ENCODE peak calls at places on chromosomes 2 and 18, in ten cellular contexts. V is stomach, S is GM12878, N is HepG2, D is endothelial cell of umbilical vein, P is Panc1, L is HCT116, Z is sigmoid colon, K is SK-N-SH, Y is spleen. C is an unnamed sample.

GRCh38 chr2:86783615-86784339 is 6.9 kb downstream of the CD8A start:
- DNase-seq in V (no peak), S (peak), N (no peak), D (no peak), P (no peak), L (no peak), Z (no peak), K (no peak), Y (no peak), C (no peak)

GRCh38 chr2:220446106-220446712 is 818.8 kb downstream of the SLC4A3 start:
- DNase-seq in V (no peak), S (no peak), N (no peak), D (no peak), P (no peak), L (no peak), Z (no peak), K (no peak), Y (no peak), C (no peak)

GRCh38 chr2:55416826-55417568 is 2.7 kb downstream of the CCDC88A start:
- DNase-seq in V (no peak), S (no peak), N (no peak), D (no peak), P (no peak), L (no peak), Z (no peak), K (no peak), Y (no peak), C (no peak)

GRCh38 chr2:212939777-212940531 is 211.5 kb downstream of the IKZF2 start:
- DNase-seq in V (peak), S (no peak), N (peak), D (no peak), P (no peak), L (no peak), Z (no peak), K (no peak), Y (no peak), C (peak)

GRCh38 chr2:108935231-108935863 is 53.7 kb downstream of the EDAR start:
- DNase-seq in V (no peak), S (no peak), N (no peak), D (no peak), P (no peak), L (no peak), Z (no peak), K (no peak), Y (no peak), C (peak)

GRCh38 chr2:178584666-178585065 is 104.4 kb downstream of the PLEKHA3 start:
- DNase-seq in V (no peak), S (no peak), N (no peak), D (no peak), P (no peak), L (no peak), Z (no peak), K (no peak), Y (no peak), C (peak)

GRCh38 chr2:19346983-19347618 is 11.3 kb downstream of the OSR1 start:
- DNase-seq in V (no peak), S (no peak), N (no peak), D (no peak), P (no peak), L (no peak), Z (no peak), K (no peak), Y (no peak), C (no peak)

GRCh38 chr2:186309901-186310300 is 176.2 kb upstream of the ZC3H15 start:
- DNase-seq in V (no peak), S (no peak), N (no peak), D (no peak), P (no peak), L (no peak), Z (no peak), K (no peak), Y (no peak), C (no peak)

GRCh38 chr2:74985983-74986382 is 27.5 kb downstream of the POLE4 start:
- DNase-seq in V (no peak), S (no peak), N (no peak), D (no peak), P (no peak), L (no peak), Z (no peak), K (peak), Y (no peak), C (no peak)

GRCh38 chr2:157420771-157421323 is 23.0 kb downstream of the CYTIP start:
- DNase-seq in V (no peak), S (no peak), N (no peak), D (no peak), P (no peak), L (no peak), Z (no peak), K (no peak), Y (peak), C (no peak)

GRCh38 chr2:8003462-8004075 is 678.3 kb upstream of the ID2 start:
- DNase-seq in V (no peak), S (no peak), N (no peak), D (no peak), P (no peak), L (no peak), Z (peak), K (peak), Y (no peak), C (no peak)

GRCh38 chr2:152847067-152847466 is 128.6 kb downstream of the ARL6IP6 start:
- DNase-seq in V (no peak), S (no peak), N (no peak), D (no peak), P (no peak), L (no peak), Z (no peak), K (peak), Y (no peak), C (no peak)

GRCh38 chr18:59516356-59517155 is 157.5 kb upstream of the LMAN1 start:
- DNase-seq in V (no peak), S (no peak), N (peak), D (peak), P (no peak), L (no peak), Z (peak), K (peak), Y (no peak), C (peak)
- TF ChIP-seq POLR2AphosphoS5 in V (peak), S (no peak), N (no peak), D (peak), P (no peak), L (no peak), Z (peak), K (peak), Y (no peak), C (no peak)

DNA sequence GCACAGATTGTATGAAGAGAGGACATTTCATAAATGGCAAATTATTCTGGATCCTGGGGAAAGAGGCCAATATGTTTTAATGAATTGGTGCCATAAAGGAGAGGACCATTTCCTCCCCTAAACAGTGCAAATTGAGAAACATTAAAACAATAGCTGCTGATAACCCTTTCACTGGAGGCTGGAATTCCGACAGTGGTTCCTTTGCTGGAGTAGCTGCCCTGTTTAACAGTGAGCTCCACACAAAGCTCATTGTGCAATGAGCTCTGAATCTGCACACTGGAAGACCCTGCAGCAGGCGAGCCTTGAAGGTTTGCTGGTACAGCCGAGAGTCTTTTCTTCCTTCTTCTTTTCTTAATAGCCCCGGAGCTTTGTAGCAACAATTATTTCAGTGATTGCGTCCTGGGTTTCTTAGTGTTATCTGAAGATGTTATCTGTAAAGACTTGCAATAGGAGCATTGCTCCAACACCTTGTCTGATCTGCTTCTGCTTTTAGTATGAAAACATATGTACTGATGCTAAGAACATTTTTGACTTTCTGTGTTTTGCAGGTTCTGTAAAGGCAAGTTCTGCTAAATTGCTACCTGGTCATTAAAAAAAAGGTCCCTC is 50.8 kb upstream of the CXCR4 start:
- DNase-seq in V (no peak), S (no peak), N (no peak), D (no peak), P (no peak), L (no peak), Z (no peak), K (no peak), Y (no peak), C (no peak)
- TF ChIP-seq CTCF in V (no peak), S (no peak), N (no peak), D (no peak), P (no peak), L (no peak), Z (no peak), K (no peak), Y (no peak), C (no peak)

DNA sequence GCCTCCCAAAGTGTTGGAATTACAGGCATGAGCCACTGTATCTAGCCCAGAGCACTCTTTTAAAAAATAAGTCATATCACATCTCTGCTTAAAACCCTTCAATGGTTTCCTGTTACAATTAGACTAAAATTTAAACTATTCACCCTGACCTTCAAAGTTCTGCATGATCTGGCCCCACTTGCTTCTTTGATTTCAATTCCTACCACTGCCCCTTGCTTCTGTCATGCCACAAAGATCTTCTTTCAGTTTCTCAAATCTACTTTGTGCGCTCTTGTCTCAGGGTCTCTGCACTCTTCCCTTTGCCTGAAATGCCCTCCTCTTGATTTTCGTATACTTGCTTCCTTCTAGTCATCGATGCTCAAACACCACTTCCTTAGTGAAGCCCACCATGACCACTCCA is 213.0 kb downstream of the TMEM247 start:
- DNase-seq in V (no peak), S (no peak), N (no peak), D (no peak), P (no peak), L (no peak), Z (no peak), K (no peak), Y (no peak), C (no peak)
- TF ChIP-seq POLR2AphosphoS5 in V (no peak), S (no peak), N (no peak), D (no peak), P (no peak), L (no peak), Z (no peak), K (no peak), Y (no peak), C (no peak)

GRCh38 chr2:168560817-168561485 is 104.9 kb downstream of the CERS6 start:
- DNase-seq in V (no peak), S (no peak), N (no peak), D (peak), P (no peak), L (no peak), Z (no peak), K (no peak), Y (no peak), C (no peak)
- TF ChIP-seq CTCF in V (no peak), S (no peak), N (no peak), D (no peak), P (no peak), L (no peak), Z (no peak), K (no peak), Y (no peak), C (no peak)

GRCh38 chr2:241390301-241391206 is 34.5 kb downstream of the FARP2 start:
- DNase-seq in V (no peak), S (no peak), N (no peak), D (no peak), P (no peak), L (no peak), Z (no peak), K (no peak), Y (no peak), C (no peak)

GRCh38 chr2:241389697-241390096 is 33.6 kb downstream of the FARP2 start:
- DNase-seq in V (no peak), S (no peak), N (no peak), D (no peak), P (no peak), L (no peak), Z (no peak), K (no peak), Y (no peak), C (no peak)

GRCh38 chr2:241391892-241392665 is 36.0 kb downstream of the FARP2 start:
- DNase-seq in V (peak), S (no peak), N (peak), D (peak), P (no peak), L (peak), Z (no peak), K (peak), Y (no peak), C (peak)

GRCh38 chr2:241381872-241382271 is 25.8 kb downstream of the FARP2 start:
- DNase-seq in V (no peak), S (no peak), N (no peak), D (peak), P (no peak), L (no peak), Z (no peak), K (no peak), Y (no peak), C (no peak)

DNA sequence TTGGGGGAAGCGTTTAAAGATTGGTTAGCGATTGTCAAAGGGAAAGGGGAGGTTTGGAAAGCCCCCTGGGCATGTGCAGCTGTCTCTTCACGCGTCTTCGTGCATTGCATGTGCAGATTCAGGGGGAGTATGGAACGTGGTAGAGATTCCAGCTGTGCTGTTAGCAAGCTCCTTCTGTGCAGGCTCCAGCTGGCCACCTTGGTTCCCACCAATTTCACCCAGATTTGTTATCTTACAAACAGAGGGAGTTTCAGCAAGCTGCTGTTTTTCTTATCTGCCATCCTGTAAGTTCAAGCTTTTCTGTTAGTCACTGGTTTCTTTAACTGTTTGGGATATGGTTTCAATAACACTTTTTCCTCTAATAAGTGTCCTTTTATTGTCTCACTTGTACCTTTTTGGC is 30.4 kb downstream of the FARP2 start:
- DNase-seq in V (no peak), S (no peak), N (no peak), D (peak), P (no peak), L (no peak), Z (no peak), K (peak), Y (no peak), C (no peak)
- TF ChIP-seq POLR2AphosphoS5 in V (no peak), S (no peak), N (no peak), D (no peak), P (no peak), L (no peak), Z (no peak), K (no peak), Y (no peak), C (no peak)

GRCh38 chr2:216001612-216002215 is 11.6 kb downstream of the MREG start:
- DNase-seq in V (no peak), S (no peak), N (no peak), D (no peak), P (no peak), L (no peak), Z (no peak), K (no peak), Y (no peak), C (no peak)
- TF ChIP-seq CTCF in V (no peak), S (no peak), N (no peak), D (no peak), P (no peak), L (no peak), Z (no peak), K (no peak), Y (no peak), C (no peak)

DNA sequence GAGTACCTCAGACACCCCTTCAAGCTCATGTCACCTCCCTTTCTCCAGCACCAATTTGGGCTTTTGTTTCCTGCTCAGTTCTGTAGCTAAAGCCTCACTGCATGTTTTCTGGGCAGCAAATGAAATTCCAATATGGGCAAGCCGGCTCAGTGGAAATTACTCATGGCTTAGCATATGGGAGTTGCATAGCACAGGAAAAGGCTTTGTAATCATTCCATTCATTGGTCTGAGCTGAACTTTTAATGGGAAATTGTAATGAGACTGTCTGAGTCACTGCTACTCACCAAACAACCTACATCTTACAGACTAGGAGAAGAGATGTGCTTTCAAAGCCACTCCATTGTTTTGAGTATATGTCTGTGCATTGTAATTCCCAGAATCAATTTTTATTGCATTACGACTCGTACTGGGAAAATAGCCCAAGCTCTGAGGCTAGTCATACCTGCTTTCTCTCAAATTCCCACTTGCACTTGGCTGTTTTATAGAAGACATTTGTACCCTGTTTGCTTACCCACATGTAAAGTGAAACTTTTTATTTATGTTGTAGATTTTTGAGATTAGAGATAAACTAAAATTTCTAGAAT is 139.5 kb upstream of the LRATD1 start:
- DNase-seq in V (no peak), S (no peak), N (no peak), D (peak), P (no peak), L (no peak), Z (no peak), K (no peak), Y (no peak), C (peak)
- TF ChIP-seq POLR2AphosphoS5 in V (no peak), S (no peak), N (no peak), D (no peak), P (no peak), L (no peak), Z (no peak), K (no peak), Y (no peak), C (no peak)

GRCh38 chr2:96574364-96574763 is 37.8 kb downstream of the ARID5A start:
- DNase-seq in V (no peak), S (no peak), N (no peak), D (no peak), P (no peak), L (no peak), Z (no peak), K (no peak), Y (no peak), C (no peak)
- TF ChIP-seq CTCF in V (no peak), S (peak), N (peak), D (peak), P (peak), L (peak), Z (no peak), K (peak), Y (no peak), C (peak)

GRCh38 chr18:77087391-77088141 is 45.0 kb downstream of the MBP start:
- DNase-seq in V (peak), S (no peak), N (no peak), D (peak), P (no peak), L (no peak), Z (peak), K (no peak), Y (peak), C (peak)
- TF ChIP-seq POLR2AphosphoS5 in V (no peak), S (no peak), N (no peak), D (no peak), P (no peak), L (no peak), Z (no peak), K (no peak), Y (peak), C (no peak)